ENCODE peak calls at places on chromosomes 7 and 10, in eight cellular contexts. One of them, this sample, is unnamed.

GRCh38 chr10:112375721-112376577 is 2.0 kb downstream of the ACSL5 start:
- DNase-seq in AG09309: no peak
- DNase-seq in M059J: peak
- DNase-seq in endothelial cell: no peak
- DNase-seq in HTR-8/SVneo: no peak
- DNase-seq in NCI-H1092: no peak
- DNase-seq in HEK293T: no peak
- DNase-seq in nucleus accumbens: no peak
- DNase-seq in this sample: no peak

GRCh38 chr10:96357038-96357620 is 1.7 kb downstream of the OPALIN start:
- DNase-seq in nucleus accumbens: peak
- DNase-seq in M059J: no peak
- DNase-seq in AG09309: no peak
- DNase-seq in NCI-H1092: no peak
- DNase-seq in HEK293T: no peak
- DNase-seq in HTR-8/SVneo: no peak
- DNase-seq in endothelial cell: no peak
- DNase-seq in this sample: peak

GRCh38 chr10:59706851-59707797 is 2.5 kb downstream of the SLC16A9 start:
- DNase-seq in AG09309: no peak
- DNase-seq in M059J: no peak
- DNase-seq in endothelial cell: no peak
- DNase-seq in HTR-8/SVneo: no peak
- DNase-seq in HEK293T: no peak
- DNase-seq in nucleus accumbens: no peak
- DNase-seq in NCI-H1092: no peak
- DNase-seq in this sample: no peak

GRCh38 chr7:5494683-5495561 is 71.3 kb upstream of the TNRC18 start:
- DNase-seq in HEK293T: peak
- DNase-seq in nucleus accumbens: peak
- DNase-seq in M059J: peak
- DNase-seq in NCI-H1092: peak
- DNase-seq in endothelial cell: peak
- DNase-seq in AG09309: peak
- DNase-seq in HTR-8/SVneo: peak
- DNase-seq in this sample: peak

GRCh38 chr7:128206747-128207500 is 34.2 kb upstream of the LEP start:
- DNase-seq in NCI-H1092: no peak
- DNase-seq in AG09309: no peak
- DNase-seq in endothelial cell: no peak
- DNase-seq in HEK293T: no peak
- DNase-seq in nucleus accumbens: no peak
- DNase-seq in HTR-8/SVneo: no peak
- DNase-seq in M059J: no peak
- DNase-seq in this sample: no peak

GRCh38 chr10:95445837-95446347 is 115.3 kb downstream of the SORBS1 start:
- DNase-seq in HTR-8/SVneo: peak
- DNase-seq in M059J: peak
- DNase-seq in NCI-H1092: peak
- DNase-seq in AG09309: peak
- DNase-seq in nucleus accumbens: no peak
- DNase-seq in endothelial cell: peak
- DNase-seq in HEK293T: peak
- DNase-seq in this sample: peak

GRCh38 chr7:45609180-45609579 is 35.0 kb downstream of the ADCY1 start:
- DNase-seq in HEK293T: no peak
- DNase-seq in HTR-8/SVneo: no peak
- DNase-seq in AG09309: no peak
- DNase-seq in nucleus accumbens: no peak
- DNase-seq in M059J: no peak
- DNase-seq in NCI-H1092: no peak
- DNase-seq in endothelial cell: no peak
- DNase-seq in this sample: no peak

GRCh38 chr7:149625947-149626392 is 128.4 kb upstream of the ZNF746 start:
- DNase-seq in HTR-8/SVneo: no peak
- DNase-seq in M059J: peak
- DNase-seq in AG09309: peak
- DNase-seq in HEK293T: peak
- DNase-seq in NCI-H1092: no peak
- DNase-seq in endothelial cell: no peak
- DNase-seq in nucleus accumbens: no peak
- DNase-seq in this sample: no peak

GRCh38 chr7:151136515-151136908 is 31.0 kb downstream of the GBX1 start:
- DNase-seq in endothelial cell: no peak
- DNase-seq in HTR-8/SVneo: no peak
- DNase-seq in M059J: no peak
- DNase-seq in HEK293T: no peak
- DNase-seq in AG09309: no peak
- DNase-seq in nucleus accumbens: no peak
- DNase-seq in NCI-H1092: no peak
- DNase-seq in this sample: no peak

GRCh38 chr10:5477948-5478693 is 21.2 kb downstream of the CALML5 start:
- DNase-seq in nucleus accumbens: no peak
- DNase-seq in AG09309: no peak
- DNase-seq in NCI-H1092: no peak
- DNase-seq in HTR-8/SVneo: no peak
- DNase-seq in HEK293T: no peak
- DNase-seq in endothelial cell: no peak
- DNase-seq in M059J: no peak
- DNase-seq in this sample: no peak

GRCh38 chr10:85111271-85111670 is 782.9 kb downstream of the CCSER2 start:
- DNase-seq in HEK293T: no peak
- DNase-seq in endothelial cell: no peak
- DNase-seq in nucleus accumbens: no peak
- DNase-seq in NCI-H1092: no peak
- DNase-seq in HTR-8/SVneo: no peak
- DNase-seq in M059J: no peak
- DNase-seq in AG09309: no peak
- DNase-seq in this sample: no peak

GRCh38 chr7:5780801-5781496 is 514 bp downstream of the RNF216 start:
- DNase-seq in endothelial cell: peak
- DNase-seq in HTR-8/SVneo: no peak
- DNase-seq in nucleus accumbens: peak
- DNase-seq in M059J: peak
- DNase-seq in AG09309: no peak
- DNase-seq in HEK293T: no peak
- DNase-seq in NCI-H1092: no peak
- DNase-seq in this sample: no peak

GRCh38 chr10:70592186-70592735 is 10.3 kb downstream of the PRF1 start:
- DNase-seq in AG09309: no peak
- DNase-seq in endothelial cell: no peak
- DNase-seq in HEK293T: no peak
- DNase-seq in HTR-8/SVneo: no peak
- DNase-seq in M059J: no peak
- DNase-seq in NCI-H1092: no peak
- DNase-seq in nucleus accumbens: no peak
- DNase-seq in this sample: no peak

GRCh38 chr7:95736635-95737034 is 35.7 kb upstream of the DYNC1I1 start:
- DNase-seq in AG09309: no peak
- DNase-seq in nucleus accumbens: no peak
- DNase-seq in endothelial cell: no peak
- DNase-seq in M059J: no peak
- DNase-seq in HEK293T: no peak
- DNase-seq in HTR-8/SVneo: no peak
- DNase-seq in NCI-H1092: no peak
- DNase-seq in this sample: no peak

GRCh38 chr7:158684329-158684728 is 20.3 kb downstream of the NCAPG2 start:
- DNase-seq in M059J: peak
- DNase-seq in NCI-H1092: no peak
- DNase-seq in HTR-8/SVneo: no peak
- DNase-seq in endothelial cell: no peak
- DNase-seq in nucleus accumbens: no peak
- DNase-seq in HEK293T: no peak
- DNase-seq in AG09309: no peak
- DNase-seq in this sample: no peak

GRCh38 chr7:134903073-134903790 is 83.1 kb upstream of the AGBL3 start:
- DNase-seq in M059J: no peak
- DNase-seq in nucleus accumbens: no peak
- DNase-seq in HEK293T: no peak
- DNase-seq in AG09309: no peak
- DNase-seq in HTR-8/SVneo: no peak
- DNase-seq in NCI-H1092: no peak
- DNase-seq in endothelial cell: no peak
- DNase-seq in this sample: no peak

GRCh38 chr7:138980575-138981285 is 459 bp downstream of the KIAA1549 start:
- DNase-seq in endothelial cell: peak
- DNase-seq in AG09309: no peak
- DNase-seq in NCI-H1092: peak
- DNase-seq in HTR-8/SVneo: no peak
- DNase-seq in M059J: peak
- DNase-seq in nucleus accumbens: no peak
- DNase-seq in HEK293T: no peak
- DNase-seq in this sample: no peak

GRCh38 chr10:101749033-101749432 is 26.9 kb downstream of the FGF8 start:
- DNase-seq in nucleus accumbens: no peak
- DNase-seq in HTR-8/SVneo: no peak
- DNase-seq in M059J: no peak
- DNase-seq in AG09309: no peak
- DNase-seq in NCI-H1092: no peak
- DNase-seq in endothelial cell: peak
- DNase-seq in HEK293T: peak
- DNase-seq in this sample: no peak

GRCh38 chr7:151744656-151745055 is 132.3 kb downstream of the PRKAG2 start:
- DNase-seq in HEK293T: no peak
- DNase-seq in NCI-H1092: no peak
- DNase-seq in nucleus accumbens: no peak
- DNase-seq in HTR-8/SVneo: no peak
- DNase-seq in M059J: no peak
- DNase-seq in endothelial cell: no peak
- DNase-seq in AG09309: no peak
- DNase-seq in this sample: no peak

GRCh38 chr7:15291707-15292106 is 270.1 kb downstream of the AGMO start:
- DNase-seq in NCI-H1092: peak
- DNase-seq in endothelial cell: no peak
- DNase-seq in HEK293T: no peak
- DNase-seq in HTR-8/SVneo: no peak
- DNase-seq in AG09309: no peak
- DNase-seq in nucleus accumbens: no peak
- DNase-seq in M059J: peak
- DNase-seq in this sample: no peak

GRCh38 chr10:128463991-128464755 is 337.9 kb upstream of the MKI67 start:
- DNase-seq in AG09309: no peak
- DNase-seq in HTR-8/SVneo: no peak
- DNase-seq in M059J: peak
- DNase-seq in HEK293T: no peak
- DNase-seq in endothelial cell: peak
- DNase-seq in nucleus accumbens: peak
- DNase-seq in NCI-H1092: no peak
- DNase-seq in this sample: no peak

GRCh38 chr10:124649209-124649608 is 95.0 kb downstream of the FAM53B start:
- DNase-seq in HEK293T: no peak
- DNase-seq in M059J: no peak
- DNase-seq in endothelial cell: no peak
- DNase-seq in AG09309: no peak
- DNase-seq in HTR-8/SVneo: no peak
- DNase-seq in nucleus accumbens: peak
- DNase-seq in NCI-H1092: no peak
- DNase-seq in this sample: peak

GRCh38 chr7:131546583-131547111 is 9.8 kb downstream of the PODXL start:
- DNase-seq in AG09309: no peak
- DNase-seq in M059J: no peak
- DNase-seq in HEK293T: peak
- DNase-seq in HTR-8/SVneo: no peak
- DNase-seq in NCI-H1092: no peak
- DNase-seq in endothelial cell: peak
- DNase-seq in nucleus accumbens: no peak
- DNase-seq in this sample: no peak

GRCh38 chr7:45031829-45032228 is 31.8 kb downstream of the CCM2 start:
- DNase-seq in HTR-8/SVneo: no peak
- DNase-seq in nucleus accumbens: peak
- DNase-seq in AG09309: no peak
- DNase-seq in NCI-H1092: peak
- DNase-seq in M059J: no peak
- DNase-seq in HEK293T: no peak
- DNase-seq in endothelial cell: no peak
- DNase-seq in this sample: no peak

GRCh38 chr10:19629559-19629958 is 186.7 kb upstream of the PLXDC2 start:
- DNase-seq in AG09309: peak
- DNase-seq in NCI-H1092: no peak
- DNase-seq in nucleus accumbens: peak
- DNase-seq in M059J: no peak
- DNase-seq in HTR-8/SVneo: no peak
- DNase-seq in endothelial cell: no peak
- DNase-seq in HEK293T: peak
- DNase-seq in this sample: peak

GRCh38 chr10:122445469-122445868 is 9.0 kb upstream of the ARMS2 start:
- DNase-seq in NCI-H1092: no peak
- DNase-seq in HEK293T: no peak
- DNase-seq in nucleus accumbens: no peak
- DNase-seq in HTR-8/SVneo: no peak
- DNase-seq in endothelial cell: no peak
- DNase-seq in AG09309: no peak
- DNase-seq in M059J: no peak
- DNase-seq in this sample: no peak

GRCh38 chr10:46286991-46287693 is at the start of gene ANTXRL:
- DNase-seq in HEK293T: no peak
- DNase-seq in nucleus accumbens: no peak
- DNase-seq in endothelial cell: no peak
- DNase-seq in M059J: no peak
- DNase-seq in HTR-8/SVneo: no peak
- DNase-seq in NCI-H1092: no peak
- DNase-seq in AG09309: no peak
- DNase-seq in this sample: no peak

GRCh38 chr7:107891619-107892366 is 810 bp downstream of the DLD start:
- DNase-seq in AG09309: no peak
- DNase-seq in nucleus accumbens: no peak
- DNase-seq in M059J: no peak
- DNase-seq in endothelial cell: no peak
- DNase-seq in HTR-8/SVneo: no peak
- DNase-seq in HEK293T: no peak
- DNase-seq in NCI-H1092: no peak
- DNase-seq in this sample: no peak

GRCh38 chr7:35975851-35976454 is 175.1 kb downstream of the SEPTIN7 start:
- DNase-seq in nucleus accumbens: no peak
- DNase-seq in M059J: peak
- DNase-seq in HEK293T: peak
- DNase-seq in endothelial cell: peak
- DNase-seq in NCI-H1092: peak
- DNase-seq in HTR-8/SVneo: peak
- DNase-seq in AG09309: peak
- DNase-seq in this sample: peak

GRCh38 chr7:32479574-32480200 is 10.5 kb downstream of the LSM5 start:
- DNase-seq in nucleus accumbens: no peak
- DNase-seq in AG09309: no peak
- DNase-seq in M059J: peak
- DNase-seq in HTR-8/SVneo: peak
- DNase-seq in NCI-H1092: peak
- DNase-seq in endothelial cell: peak
- DNase-seq in HEK293T: peak
- DNase-seq in this sample: no peak